ENCODE peak calls at places on chromosomes 16 and 17, in ten cellular contexts. J is lower lobe of right lung; R is activated CD4-positive, alpha-beta memory T cell treated with anti-CD3 and anti-CD28 coated beads, Interleukin-2, amount 10 ng/mL, durations not matched to agents 7 days and 5 days; T is ELR; P is D721Med; U is A172; S is CD8-positive, alpha-beta memory T cell; G is COR-L47; D is RCC 7860; H is LoVo. A is an unnamed sample.

GRCh38 chr16:31409433-31409832 is 16.3 kb downstream of the ITGAD start:
- DNase-seq in J (no peak), R (no peak), T (peak; percentile 62), P (no peak), U (peak; percentile 94), S (no peak), G (no peak), D (peak; percentile 44), H (peak; percentile 46), A (no peak)

GRCh38 chr17:80762076-80762475 is 217.4 kb downstream of the RPTOR start:
- DNase-seq in J (no peak), R (no peak), T (no peak), P (no peak), U (peak; percentile 42), S (no peak), G (no peak), D (no peak), H (no peak), A (no peak)

GRCh38 chr17:77328823-77329740 is 188.3 kb downstream of the SEC14L1 start:
- DNase-seq in J (peak; percentile 38), R (no peak), T (no peak), P (no peak), U (no peak), S (peak; percentile 29), G (no peak), D (no peak), H (no peak), A (no peak)

GRCh38 chr17:77374170-77374936 is 233.6 kb downstream of the SEC14L1 start:
- DNase-seq in J (peak; percentile 88), R (peak; percentile 86), T (peak; percentile 82), P (no peak), U (no peak), S (peak; percentile 85), G (peak; percentile 45), D (no peak), H (no peak), A (peak; percentile 60)

GRCh38 chr17:49872776-49873377 is 25.0 kb upstream of the TAC4 start:
- DNase-seq in J (no peak), R (no peak), T (no peak), P (no peak), U (no peak), S (no peak), G (no peak), D (no peak), H (no peak), A (no peak)

GRCh38 chr17:2400474-2400866 is 390 bp downstream of the MNT start:
- DNase-seq in J (peak; percentile 82), R (peak; percentile 70), T (peak; percentile 76), P (no peak), U (no peak), S (peak; percentile 75), G (no peak), D (peak; percentile 32), H (peak; percentile 11), A (no peak)

GRCh38 chr16:10180771-10181163 is 1.5 kb downstream of the GRIN2A start:
- DNase-seq in J (no peak), R (peak; percentile 20), T (peak; percentile 49), P (peak; percentile 44), U (no peak), S (no peak), G (no peak), D (no peak), H (no peak), A (no peak)

GRCh38 chr16:74667215-74667765 is 613 bp upstream of the RFWD3 start:
- DNase-seq in J (peak; percentile 59), R (peak; percentile 44), T (peak; percentile 61), P (no peak), U (no peak), S (peak; percentile 48), G (no peak), D (no peak), H (peak; percentile 6), A (no peak)

GRCh38 chr16:974606-975312 is 4.0 kb upstream of the LMF1 start:
- DNase-seq in J (no peak), R (no peak), T (no peak), P (no peak), U (peak; percentile 66), S (no peak), G (no peak), D (no peak), H (no peak), A (no peak)

GRCh38 chr16:10946308-10946707 is 1.9 kb downstream of the CLEC16A start:
- DNase-seq in J (no peak), R (no peak), T (no peak), P (no peak), U (no peak), S (no peak), G (no peak), D (no peak), H (no peak), A (no peak)

GRCh38 chr17:45300060-45300751 is 16.6 kb downstream of the MAP3K14 start:
- DNase-seq in J (no peak), R (no peak), T (no peak), P (no peak), U (no peak), S (no peak), G (no peak), D (no peak), H (no peak), A (no peak)

GRCh38 chr17:46870116-46870803 is 18.9 kb downstream of the WNT9B start:
- DNase-seq in J (no peak), R (no peak), T (no peak), P (no peak), U (no peak), S (no peak), G (no peak), D (no peak), H (peak; percentile 54), A (no peak)

GRCh38 chr16:55898592-55898991 is 23.4 kb upstream of the CES5A start:
- DNase-seq in J (no peak), R (no peak), T (no peak), P (no peak), U (no peak), S (no peak), G (no peak), D (no peak), H (no peak), A (no peak)

GRCh38 chr17:35238817-35239216 is 4.1 kb upstream of the SLFN5 start:
- DNase-seq in J (no peak), R (no peak), T (peak; percentile 84), P (no peak), U (peak; percentile 38), S (no peak), G (no peak), D (no peak), H (no peak), A (no peak)

GRCh38 chr16:48276102-48276501 is 28.8 kb upstream of the ABCC11 start:
- DNase-seq in J (no peak), R (no peak), T (peak; percentile 28), P (no peak), U (no peak), S (no peak), G (no peak), D (no peak), H (no peak), A (no peak)

GRCh38 chr17:57357392-57357784 is 101.1 kb downstream of the MSI2 start:
- DNase-seq in J (peak; percentile 81), R (no peak), T (no peak), P (peak; percentile 35), U (no peak), S (no peak), G (no peak), D (peak; percentile 87), H (no peak), A (no peak)

GRCh38 chr17:17156107-17156506 is 50.0 kb downstream of the PLD6 start:
- DNase-seq in J (no peak), R (no peak), T (peak; percentile 84), P (no peak), U (no peak), S (no peak), G (no peak), D (peak; percentile 81), H (no peak), A (no peak)